ENCODE peak calls at places on chromosomes 13 and 19, in eight cellular contexts. I is heart left ventricle, U is endothelial cell of umbilical vein, C is breast epithelium, B is Peyer's patch, G is PC-9, Z is fibroblast of lung, O is cardiac muscle cell. D is an unnamed sample. For H3K4me1 and H3K36me3, the result is how much of the 10 kb centered on the place peaks cover.

GRCh38 chr13:48156466-48156865 is 61.6 kb upstream of the MED4 start:
- DNase-seq in I (no peak), Z (no peak), B (peak), G (no peak), U (no peak), C (no peak), O (no peak), D (peak)

GRCh38 chr19:51887522-51888498 is at the start of gene ZNF577:
- DNase-seq in U (peak), O (peak), C (peak), B (peak), G (no peak), I (peak), Z (peak), D (peak)

GRCh38 chr13:39531646-39532045 is 71.3 kb downstream of the LHFPL6 start:
- DNase-seq in I (no peak), Z (peak), C (no peak), O (no peak), G (peak), B (no peak), U (no peak), D (no peak)

GRCh38 chr19:35777411-35777841 is 2.1 kb downstream of the ARHGAP33 start:
- DNase-seq in U (no peak), G (no peak), C (no peak), B (no peak), Z (no peak), I (no peak), O (no peak), D (no peak)

GRCh38 chr19:30450101-30450500 is 77.9 kb downstream of the ZNF536 start:
- DNase-seq in U (no peak), G (no peak), B (no peak), O (peak), Z (peak), I (peak), C (no peak), D (no peak)

GRCh38 chr13:42119875-42120274 is 71.4 kb downstream of the DGKH start:
- DNase-seq in U (no peak), C (no peak), B (no peak), I (no peak), Z (no peak), O (no peak), G (no peak), D (no peak)

GRCh38 chr13:90839061-90839460 is 508.4 kb upstream of the MIR17HG start:
- DNase-seq in I (no peak), Z (no peak), B (no peak), U (no peak), O (no peak), C (no peak), G (peak), D (no peak)

GRCh38 chr19:54209748-54210494 is 9.3 kb downstream of the RPS9 start:
- DNase-seq in O (peak), U (peak), Z (peak), B (peak), C (peak), I (peak), G (peak), D (no peak)

GRCh38 chr13:70856025-70856424 is 747.8 kb upstream of the KLHL1 start:
- DNase-seq in B (no peak), C (no peak), U (no peak), I (no peak), O (no peak), G (no peak), Z (no peak), D (no peak)

GRCh38 chr19:40717325-40717879 is 490 bp downstream of the ITPKC start:
- DNase-seq in Z (peak), U (no peak), O (no peak), G (peak), B (no peak), I (no peak), C (peak), D (peak)

GRCh38 chr13:40207110-40207478 is 459.3 kb downstream of the FOXO1 start:
- DNase-seq in C (no peak), I (no peak), G (no peak), U (no peak), B (peak), O (no peak), Z (no peak), D (no peak)

GRCh38 chr13:101596803-101597202 is 144.3 kb downstream of the ITGBL1 start:
- DNase-seq in U (no peak), C (no peak), I (no peak), B (no peak), G (no peak), Z (no peak), O (no peak), D (no peak)

GRCh38 chr13:29484236-29484635 is 111.3 kb downstream of the SLC7A1 start:
- DNase-seq in B (no peak), Z (no peak), C (no peak), I (no peak), U (no peak), O (peak), G (no peak), D (no peak)

GRCh38 chr13:94195715-94196114 is 283.8 kb downstream of the DCT start:
- DNase-seq in C (no peak), G (no peak), U (no peak), I (no peak), O (peak), B (no peak), Z (peak), D (no peak)

GRCh38 chr13:107348471-107348870 is 780.5 kb upstream of the ARGLU1 start:
- DNase-seq in U (no peak), I (no peak), C (no peak), G (no peak), Z (peak), B (no peak), O (no peak), D (no peak)

DNA sequence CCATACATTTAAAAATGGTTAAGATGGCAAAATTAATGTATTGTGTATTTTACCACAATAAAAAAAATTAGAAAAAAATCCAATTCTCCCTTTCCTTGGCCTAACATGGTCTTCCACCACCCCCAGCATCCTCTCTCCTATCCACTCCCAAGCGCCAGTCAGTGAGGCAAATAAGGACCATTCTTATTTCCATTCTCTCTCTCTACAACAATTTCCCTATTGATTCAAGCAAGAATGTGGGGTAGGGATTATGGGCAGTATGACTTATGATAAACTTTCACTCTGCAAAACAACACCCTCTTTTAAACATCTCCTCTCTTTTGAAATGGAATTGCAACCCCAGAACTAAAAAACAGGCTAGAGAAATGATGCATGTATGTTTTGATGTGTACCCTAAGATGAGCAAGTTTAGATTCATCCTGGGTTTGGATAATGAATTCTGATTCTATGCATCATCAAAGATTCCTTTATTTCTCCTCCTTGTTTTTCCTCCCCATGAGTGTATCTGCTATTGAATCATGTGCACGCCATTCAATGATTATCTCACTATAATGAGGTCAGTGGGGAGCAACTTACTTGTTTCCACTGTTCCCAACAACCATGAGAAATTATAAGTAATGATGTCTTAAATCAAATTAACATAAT is 3.5 kb downstream of the STARD13 start:
- DNase-seq in I (no peak), O (no peak), Z (peak), C (no peak), U (peak), B (no peak), G (no peak), D (no peak)
- H3K4me1 ChIP-seq in I (half or more), O (under half), Z (under half), C (under half), U (half or more), B (under half), G (half or more), D (under half)

GRCh38 chr13:54607421-54607820 is 1578.8 kb downstream of the OLFM4 start:
- DNase-seq in B (no peak), U (no peak), Z (no peak), G (no peak), I (no peak), C (no peak), O (no peak), D (no peak)
- H3K36me3 ChIP-seq in B (under half), U (under half), Z (under half), G (under half), I (under half), C (under half), O (under half), D (under half)

DNA sequence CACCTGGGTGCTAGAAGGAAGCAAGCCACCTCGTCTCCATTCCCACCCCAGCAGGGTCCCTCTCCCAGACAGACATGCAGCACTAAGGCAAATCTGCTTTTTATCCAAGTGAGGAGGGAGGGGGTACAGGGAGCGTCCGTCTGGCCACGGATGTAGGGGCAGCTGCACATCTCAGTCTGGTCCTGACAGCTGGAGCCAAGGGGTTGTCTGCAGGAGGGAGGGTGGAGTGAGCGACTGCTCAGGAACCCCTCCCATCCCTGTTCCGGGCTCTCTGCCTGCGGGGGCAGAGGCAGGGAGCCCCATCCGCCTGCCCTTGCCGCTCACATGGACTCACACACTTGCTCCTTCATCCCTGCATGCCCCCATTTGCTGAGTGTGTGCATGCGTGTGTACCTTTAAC is 2.5 kb downstream of the TMEM190 start:
- DNase-seq in I (no peak), U (no peak), O (no peak), C (no peak), G (no peak), Z (no peak), B (no peak), D (no peak)
- H3K4me1 ChIP-seq in I (under half), U (under half), O (under half), C (under half), G (under half), Z (under half), B (under half), D (under half)

DNA sequence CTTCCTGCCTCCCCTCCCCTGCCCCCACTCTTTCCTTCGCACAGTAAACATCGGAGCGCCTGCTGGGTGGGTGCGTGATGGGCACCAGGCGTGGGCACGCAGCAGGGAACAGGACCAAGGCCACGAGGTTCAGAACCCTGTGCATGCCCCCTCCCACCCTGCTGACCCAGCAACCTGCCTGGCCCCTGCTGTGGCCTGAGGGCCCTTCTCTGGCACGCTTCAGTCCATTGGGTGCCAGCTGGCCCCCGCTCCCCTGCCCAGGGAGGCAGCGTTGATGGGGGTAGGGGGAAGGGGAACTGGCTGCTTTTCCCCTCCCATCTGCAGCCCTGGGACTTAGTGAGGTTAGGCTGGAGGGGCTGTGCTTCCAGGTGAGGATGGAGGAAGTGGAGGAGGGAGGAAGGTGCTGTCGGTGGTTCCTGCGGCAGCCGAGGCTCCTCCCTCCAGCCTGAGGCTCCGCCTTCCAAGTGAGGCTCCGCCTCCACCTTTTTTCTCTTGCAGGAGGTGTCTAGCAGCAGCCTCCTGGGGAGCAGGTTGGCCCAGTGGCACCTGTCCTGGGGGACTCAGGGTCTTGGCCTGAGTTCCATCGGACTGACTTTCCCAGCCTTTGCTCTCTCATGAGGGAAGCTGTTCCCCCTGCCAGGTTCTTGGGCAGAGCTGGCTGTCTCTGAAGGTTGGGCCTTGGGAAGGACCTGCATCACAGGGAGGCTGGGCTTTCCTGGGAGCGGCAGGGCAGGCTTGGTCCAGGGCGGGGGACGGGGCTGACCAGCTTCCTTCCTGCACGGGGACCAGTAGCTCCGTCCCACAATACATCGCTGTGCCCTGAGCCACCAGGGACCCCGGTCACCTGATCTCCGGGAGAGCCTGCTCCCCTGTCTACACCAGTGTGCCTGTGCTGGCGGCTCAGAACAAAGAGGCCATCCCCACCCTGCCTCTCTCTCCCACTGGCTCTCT is 7.3 kb downstream of the PIAS4 start:
- DNase-seq in C (peak), I (peak), O (no peak), B (no peak), Z (no peak), G (no peak), U (no peak), D (no peak)
- H3K36me3 ChIP-seq in C (under half), I (under half), O (under half), B (under half), Z (under half), G (under half), U (under half), D (under half)

GRCh38 chr19:1104452-1105216 is 840 bp downstream of the GPX4 start:
- DNase-seq in B (peak), G (peak), O (peak), C (no peak), U (peak), I (peak), Z (peak), D (peak)
- H3K4me1 ChIP-seq in B (half or more), G (half or more), O (under half), C (under half), U (under half), I (half or more), Z (under half), D (under half)

D was measured in CD8-positive, alpha-beta T cell.